ENCODE peak calls at places on chromosomes 7 and 10, in five cellular contexts. Q, D, E, K and P are unnamed samples.

GRCh38 chr7:2542924-2543871 is 12.1 kb downstream of the BRAT1 start:
- DNase-seq in Q (no peak), K (no peak), E (no peak), D (no peak), P (no peak)

GRCh38 chr7:143347950-143348349 is 14.6 kb downstream of the FAM131B start:
- DNase-seq in D (no peak), Q (no peak), K (no peak), E (no peak), P (no peak)

GRCh38 chr10:91652364-91652763 is 19.5 kb upstream of the PPP1R3C start:
- DNase-seq in D (no peak), E (no peak), Q (peak), K (peak), P (no peak)

GRCh38 chr7:39288303-39288702 is 277.9 kb upstream of the YAE1 start:
- DNase-seq in E (no peak), D (no peak), K (no peak), Q (no peak), P (no peak)

GRCh38 chr10:107971411-107971810 is 806.9 kb upstream of the SORCS1 start:
- DNase-seq in D (no peak), K (no peak), E (no peak), Q (peak), P (no peak)

GRCh38 chr10:86946215-86947170 is 10.9 kb downstream of the MMRN2 start:
- DNase-seq in K (no peak), D (peak), E (no peak), Q (no peak), P (peak)

GRCh38 chr10:45404087-45404769 is 30.2 kb downstream of the ALOX5 start:
- DNase-seq in D (no peak), K (peak), Q (no peak), E (no peak), P (no peak)

GRCh38 chr7:133753513-133753912 is 373.6 kb upstream of the LRGUK start:
- DNase-seq in E (no peak), D (no peak), Q (no peak), K (no peak), P (no peak)

GRCh38 chr10:71694567-71694968 is 25.0 kb downstream of the C10orf105 start:
- DNase-seq in K (peak), D (peak), E (no peak), Q (no peak), P (no peak)

GRCh38 chr10:101046332-101047238 is 15.2 kb upstream of the KAZALD1 start:
- DNase-seq in Q (no peak), E (no peak), D (no peak), K (no peak), P (no peak)

GRCh38 chr7:135980665-135981180 is 3.6 kb upstream of the MTPN start:
- DNase-seq in E (no peak), Q (peak), D (peak), K (peak), P (no peak)

GRCh38 chr10:123132576-123133477 is 2.9 kb upstream of the HMX3 start:
- DNase-seq in E (peak), D (peak), Q (peak), K (peak), P (peak)

GRCh38 chr10:35331894-35332640 is 4.2 kb upstream of the CCNY start:
- DNase-seq in D (no peak), K (peak), Q (peak), E (no peak), P (no peak)

GRCh38 chr10:58104419-58104818 is 163.3 kb downstream of the IPMK start:
- DNase-seq in K (no peak), E (no peak), Q (no peak), D (no peak), P (no peak)

GRCh38 chr7:139583826-139584553 is 60.5 kb downstream of the CLEC2L start:
- DNase-seq in Q (no peak), E (no peak), K (no peak), D (peak), P (peak)

GRCh38 chr7:88357794-88358533 is 51.3 kb upstream of the STEAP4 start:
- DNase-seq in E (no peak), D (no peak), Q (peak), K (no peak), P (no peak)

GRCh38 chr7:107691713-107692112 is 31.1 kb downstream of the SLC26A4 start:
- DNase-seq in D (no peak), K (no peak), Q (peak), E (no peak), P (no peak)

GRCh38 chr10:124004372-124004928 is 88.9 kb downstream of the CHST15 start:
- DNase-seq in K (no peak), E (no peak), Q (no peak), D (peak), P (no peak)

GRCh38 chr10:119138341-119139306 is 26.9 kb downstream of the SFXN4 start:
- DNase-seq in Q (no peak), K (no peak), D (no peak), E (no peak), P (no peak)

GRCh38 chr7:65463184-65463583 is 89.5 kb downstream of the ZNF92 start:
- DNase-seq in Q (no peak), E (no peak), K (no peak), D (no peak), P (no peak)

GRCh38 chr10:30553625-30554442 is 75.7 kb downstream of the LYZL2 start:
- DNase-seq in Q (peak), E (peak), D (peak), K (peak), P (no peak)

GRCh38 chr7:141649865-141650499 is 52.0 kb downstream of the DENND11 start:
- DNase-seq in D (peak), E (peak), K (peak), Q (peak), P (no peak)

GRCh38 chr10:5070648-5071410 is 23.4 kb upstream of the AKR1C3 start:
- DNase-seq in K (peak), Q (peak), E (no peak), D (no peak), P (no peak)

DNA sequence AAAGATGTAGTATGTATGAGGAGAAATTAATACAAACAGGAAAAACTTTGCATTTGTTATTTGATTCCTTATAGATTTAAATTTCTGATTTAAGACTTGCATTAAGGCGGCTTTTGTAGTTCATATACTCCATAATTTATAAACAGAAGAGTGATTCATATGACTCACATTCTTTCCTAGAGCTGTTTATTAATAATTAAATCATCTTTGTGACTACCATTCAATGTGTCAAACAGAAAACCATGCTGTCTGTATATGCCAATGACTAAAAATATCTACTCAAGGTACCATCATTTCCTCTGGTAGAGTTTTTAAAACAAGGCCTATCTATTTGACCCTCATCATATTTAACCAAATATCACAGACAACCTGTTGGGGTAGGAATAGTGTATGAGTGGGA is 501.7 kb downstream of the PARD3 start:
- DNase-seq in Q (no peak), E (no peak), D (no peak), K (no peak), P (no peak)
- TF ChIP-seq CTCF in Q (no peak), E (no peak), D (no peak), K (no peak), P (no peak)

GRCh38 chr10:78851652-78852051 is 217.1 kb upstream of the ZMIZ1 start:
- DNase-seq in E (no peak), K (no peak), Q (no peak), D (no peak), P (no peak)

GRCh38 chr10:78852856-78853255 is 215.9 kb upstream of the ZMIZ1 start:
- DNase-seq in D (peak), Q (peak), E (no peak), K (peak), P (no peak)

GRCh38 chr10:78852447-78852846 is 216.3 kb upstream of the ZMIZ1 start:
- DNase-seq in D (no peak), Q (no peak), E (no peak), K (no peak), P (no peak)

GRCh38 chr10:78856421-78856820 is 212.3 kb upstream of the ZMIZ1 start:
- DNase-seq in E (no peak), K (peak), Q (peak), D (peak), P (peak)

GRCh38 chr10:78853864-78854263 is 214.9 kb upstream of the ZMIZ1 start:
- DNase-seq in E (no peak), D (no peak), K (no peak), Q (no peak), P (no peak)
- TF ChIP-seq CTCF in E (no peak), D (no peak), K (no peak), Q (no peak), P (no peak)

DNA sequence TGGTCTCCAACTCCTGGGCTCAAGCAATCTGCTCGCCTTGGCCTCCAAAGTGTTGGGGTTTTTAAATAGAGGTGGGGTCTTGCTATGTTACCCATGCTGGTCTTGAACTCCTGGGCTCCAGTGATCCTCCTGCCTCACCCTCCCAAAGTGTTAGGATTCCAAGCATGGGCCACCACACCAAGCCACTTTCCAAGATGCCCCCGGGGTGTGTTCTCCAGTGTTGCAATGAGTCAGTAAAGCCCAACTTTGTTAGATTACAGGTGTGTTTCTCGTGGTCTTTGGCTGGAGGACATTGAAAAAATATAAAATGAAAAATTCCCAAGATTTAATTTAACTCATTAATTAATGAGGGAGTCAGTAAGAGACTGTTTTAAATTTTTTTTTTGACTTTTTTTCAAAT is 29.2 kb downstream of the TACR2 start:
- DNase-seq in Q (no peak), K (no peak), E (no peak), D (no peak), P (no peak)
- TF ChIP-seq CTCF in Q (no peak), K (no peak), E (no peak), D (no peak), P (no peak)

DNA sequence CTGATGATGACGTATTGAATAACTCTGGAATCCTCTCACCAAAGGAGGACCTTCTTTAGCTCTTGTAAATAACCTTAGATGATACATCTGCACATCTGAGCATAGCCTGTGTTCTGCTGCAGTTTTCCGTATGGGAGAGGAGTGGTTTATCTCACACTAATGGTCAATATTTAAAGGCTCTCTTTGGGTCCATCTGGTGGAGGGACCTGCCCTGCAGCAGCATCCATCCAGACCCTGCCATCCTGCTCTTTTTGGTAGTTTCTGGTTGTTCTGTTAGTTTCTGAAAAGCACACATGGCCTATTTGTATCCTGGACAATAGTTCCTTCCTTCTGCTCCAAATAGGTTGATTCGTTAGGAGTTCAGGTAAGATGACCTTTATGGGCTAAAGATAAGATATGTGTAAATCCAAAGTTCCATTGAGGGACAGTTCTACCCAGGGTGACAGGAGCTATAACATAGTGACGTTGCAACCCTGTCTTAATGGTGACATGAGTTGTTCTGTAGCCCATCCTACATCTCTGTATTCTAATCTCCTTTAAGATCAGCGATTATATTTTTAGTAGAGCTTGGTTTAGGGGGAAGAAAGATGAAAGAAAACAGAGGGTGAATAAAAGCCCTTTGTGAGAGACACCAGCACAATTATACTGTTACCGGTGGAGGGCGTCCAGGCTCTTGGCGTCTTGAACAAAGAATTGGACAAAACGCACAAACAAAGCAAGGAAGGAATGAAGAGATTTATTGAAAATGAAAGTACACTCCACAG is 60.0 kb upstream of the KLF14 start:
- DNase-seq in E (no peak), K (no peak), Q (peak), D (no peak), P (no peak)
- TF ChIP-seq CTCF in E (no peak), K (no peak), Q (peak), D (no peak), P (peak)

DNA sequence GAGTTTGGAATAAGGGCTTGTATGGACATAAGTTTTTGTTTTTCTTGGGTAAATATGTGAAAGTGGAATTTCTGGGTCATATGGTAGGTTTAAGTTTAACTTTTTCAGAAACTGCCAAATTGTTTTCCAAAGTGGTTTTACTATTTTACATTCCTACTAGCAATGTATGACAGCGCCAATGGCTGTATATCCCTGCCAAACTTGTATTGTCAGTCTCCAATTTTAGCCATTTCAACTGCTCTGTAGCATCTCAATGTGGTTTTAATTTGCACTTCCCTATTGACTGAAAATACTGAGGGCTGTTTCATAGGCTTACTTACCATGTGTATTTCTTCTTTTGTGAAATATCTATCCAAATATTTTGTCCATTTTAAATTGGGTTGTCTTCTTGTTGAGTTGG is 90.5 kb upstream of the ZNF32 start:
- DNase-seq in Q (no peak), K (no peak), E (no peak), D (no peak), P (no peak)
- TF ChIP-seq CTCF in Q (no peak), K (no peak), E (no peak), D (no peak), P (no peak)

GRCh38 chr10:102310356-102311024 is 65.2 kb downstream of the GBF1 start:
- DNase-seq in Q (peak), K (peak), E (no peak), D (no peak), P (no peak)
- TF ChIP-seq CTCF in Q (no peak), K (no peak), E (no peak), D (no peak), P (no peak)

GRCh38 chr7:91085175-91085574 is 179.1 kb upstream of the FZD1 start:
- DNase-seq in Q (no peak), E (no peak), K (no peak), D (no peak), P (no peak)

GRCh38 chr7:91082038-91082437 is 182.2 kb upstream of the FZD1 start:
- DNase-seq in E (no peak), Q (peak), D (no peak), K (no peak), P (no peak)

GRCh38 chr7:91082854-91083495 is 181.3 kb upstream of the FZD1 start:
- DNase-seq in E (no peak), K (no peak), D (no peak), Q (peak), P (no peak)

GRCh38 chr7:91080351-91080750 is 183.9 kb upstream of the FZD1 start:
- DNase-seq in D (no peak), Q (no peak), K (no peak), E (no peak), P (no peak)

GRCh38 chr7:91083855-91084644 is 180.2 kb upstream of the FZD1 start:
- DNase-seq in D (peak), K (peak), E (no peak), Q (peak), P (no peak)
- TF ChIP-seq CTCF in D (no peak), K (no peak), E (no peak), Q (no peak), P (no peak)